ENCODE peak calls at places on chromosomes 13 and 19, in six cellular contexts. V is HL-60, Y is HCT116, Z is HepG2, F is GM23338, I is K562. A is an unnamed sample.

GRCh38 chr13:68481130-68481529 is 1251.0 kb upstream of the PCDH9 start:
- DNase-seq in Y (no peak), V (no peak), I (no peak), F (no peak), Z (peak; percentile 16), A (no peak)

GRCh38 chr19:45059258-45059965 is 16.9 kb downstream of the ZNF296 start:
- DNase-seq in I (peak; percentile 88), Y (peak; percentile 62), Z (peak; percentile 78), F (peak; percentile 96), V (no peak), A (peak; percentile 42)

GRCh38 chr13:28128926-28129325 is 9.4 kb upstream of the PAN3 start:
- DNase-seq in I (no peak), F (no peak), Z (no peak), Y (no peak), V (no peak), A (no peak)

GRCh38 chr13:33228645-33229445 is 56.7 kb downstream of the STARD13 start:
- DNase-seq in I (peak; percentile 32), F (peak; percentile 73), V (peak; percentile 8), Y (peak; percentile 26), Z (peak; percentile 62), A (no peak)

GRCh38 chr13:111336666-111337065 is 16.2 kb downstream of the TEX29 start:
- DNase-seq in V (no peak), Z (no peak), Y (no peak), I (no peak), F (no peak), A (no peak)

GRCh38 chr19:12485571-12485970 is 955 bp upstream of the ZNF709 start:
- DNase-seq in Z (peak; percentile 45), I (no peak), V (no peak), Y (no peak), F (peak; percentile 14), A (no peak)

GRCh38 chr19:7562646-7563393 is 27.3 kb downstream of the PNPLA6 start:
- DNase-seq in I (peak; percentile 56), F (peak; percentile 38), V (no peak), Y (no peak), Z (no peak), A (no peak)

GRCh38 chr13:27053235-27053884 is 118.3 kb downstream of the USP12 start:
- DNase-seq in Y (no peak), Z (no peak), F (no peak), I (peak; percentile 58), V (no peak), A (no peak)

GRCh38 chr19:28126499-28126898 is 1086.5 kb downstream of the UQCRFS1 start:
- DNase-seq in V (no peak), Z (no peak), Y (no peak), I (no peak), F (no peak), A (no peak)

GRCh38 chr13:110216006-110216402 is 91.0 kb downstream of the COL4A1 start:
- DNase-seq in F (no peak), I (no peak), Z (no peak), V (no peak), Y (no peak), A (no peak)

GRCh38 chr13:43865892-43866291 is 13.6 kb downstream of the CCDC122 start:
- DNase-seq in V (no peak), I (no peak), F (no peak), Z (no peak), Y (peak; percentile 43), A (no peak)

GRCh38 chr19:13173129-13173737 is 23.0 kb downstream of the IER2 start:
- DNase-seq in Y (no peak), Z (no peak), F (no peak), V (no peak), I (no peak), A (no peak)

GRCh38 chr19:49879243-49879960 is 1.9 kb downstream of the TBC1D17 start:
- DNase-seq in Z (no peak), Y (peak; percentile 71), F (no peak), I (no peak), V (peak; percentile 81), A (no peak)

GRCh38 chr19:4181053-4181508 is 1.3 kb downstream of the SIRT6 start:
- DNase-seq in F (no peak), Z (no peak), I (peak; percentile 85), V (no peak), Y (no peak), A (no peak)

GRCh38 chr19:12034610-12035009 is 869 bp downstream of the ZNF433 start:
- DNase-seq in F (peak; percentile 16), I (no peak), Y (no peak), Z (no peak), V (no peak), A (no peak)

GRCh38 chr19:3810708-3811355 is 24.7 kb upstream of the MATK start:
- DNase-seq in Y (no peak), Z (no peak), V (no peak), F (no peak), I (no peak), A (no peak)

GRCh38 chr13:114145256-114145655 is 12.8 kb upstream of the RASA3 start:
- DNase-seq in F (no peak), V (no peak), Y (no peak), I (no peak), Z (no peak), A (no peak)

DNA sequence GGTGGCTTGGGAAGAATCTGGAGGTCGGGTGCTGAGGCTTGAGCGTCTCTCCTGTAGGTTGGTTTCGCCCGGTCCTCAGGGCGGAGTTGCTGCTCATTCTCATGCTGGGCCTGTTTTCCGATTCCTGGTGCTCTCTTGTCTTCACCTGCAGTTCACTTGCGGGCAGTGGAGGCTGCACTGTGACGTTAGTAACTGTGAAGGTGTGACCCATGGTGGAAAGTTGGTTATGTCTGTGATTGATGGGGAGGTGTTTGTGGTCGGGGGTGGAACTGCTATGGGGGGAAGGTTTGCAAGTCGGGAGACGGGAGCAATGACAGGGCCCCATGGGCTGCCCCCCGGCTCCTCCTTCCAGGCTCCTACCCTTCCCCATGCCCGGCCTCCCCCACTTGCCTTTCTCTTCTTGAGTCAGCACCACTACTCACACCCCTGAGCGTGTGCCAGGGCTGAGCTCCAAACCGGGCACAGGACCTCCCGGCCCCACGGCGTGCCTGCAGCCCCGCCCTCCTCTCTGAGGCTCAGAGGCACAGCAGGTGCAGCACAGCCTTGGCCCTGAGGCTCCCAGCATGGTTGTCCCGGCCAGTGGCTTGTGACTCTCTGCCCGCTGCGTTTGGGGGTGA is 79.1 kb downstream of the ATP11A start:
- DNase-seq in V (no peak), Z (no peak), F (no peak), Y (no peak), I (no peak), A (no peak)
- TF ChIP-seq REST in V (no peak), Z (no peak), F (no peak), Y (no peak), I (no peak), A (no peak)

DNA sequence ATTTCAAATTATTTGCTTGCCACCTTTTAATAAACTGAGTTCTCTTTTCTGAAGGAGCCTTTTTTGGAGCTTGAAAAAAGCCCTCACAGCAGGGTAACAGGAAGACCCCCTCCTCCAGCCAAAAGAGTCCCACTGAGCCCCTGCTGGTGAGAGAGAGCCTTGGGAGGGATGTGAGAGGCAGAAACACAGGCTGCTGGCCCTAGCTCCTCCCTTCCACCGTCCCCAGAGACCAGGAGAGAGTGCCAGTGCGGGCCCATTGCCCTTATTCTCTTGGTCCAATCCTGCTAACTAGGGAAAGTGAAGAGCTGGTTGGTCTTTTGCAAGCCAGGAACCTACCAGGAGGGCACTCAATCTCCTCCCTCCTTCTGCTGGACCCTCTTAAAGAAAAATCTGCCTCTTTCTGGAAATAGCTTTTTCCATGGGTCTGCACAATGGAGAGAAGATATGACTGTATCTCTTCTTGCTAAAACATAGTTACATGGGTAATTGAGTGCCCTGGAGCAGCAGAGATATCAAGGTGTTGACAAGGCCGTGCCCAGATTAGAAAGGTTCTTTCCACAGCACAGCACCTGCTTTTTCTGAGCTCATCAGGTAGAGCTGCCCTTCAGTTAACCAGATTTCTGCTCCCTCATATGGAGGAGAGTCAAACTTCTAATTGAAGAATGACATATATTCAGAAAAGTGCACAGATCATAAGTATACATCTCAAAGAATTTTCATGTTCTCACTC is 113.9 kb downstream of the LRCH1 start:
- DNase-seq in V (no peak), I (no peak), F (peak; percentile 87), Y (no peak), Z (no peak), A (no peak)
- TF ChIP-seq CTCF in V (no peak), I (no peak), F (peak; percentile 40), Y (no peak), Z (no peak), A (no peak)

DNA sequence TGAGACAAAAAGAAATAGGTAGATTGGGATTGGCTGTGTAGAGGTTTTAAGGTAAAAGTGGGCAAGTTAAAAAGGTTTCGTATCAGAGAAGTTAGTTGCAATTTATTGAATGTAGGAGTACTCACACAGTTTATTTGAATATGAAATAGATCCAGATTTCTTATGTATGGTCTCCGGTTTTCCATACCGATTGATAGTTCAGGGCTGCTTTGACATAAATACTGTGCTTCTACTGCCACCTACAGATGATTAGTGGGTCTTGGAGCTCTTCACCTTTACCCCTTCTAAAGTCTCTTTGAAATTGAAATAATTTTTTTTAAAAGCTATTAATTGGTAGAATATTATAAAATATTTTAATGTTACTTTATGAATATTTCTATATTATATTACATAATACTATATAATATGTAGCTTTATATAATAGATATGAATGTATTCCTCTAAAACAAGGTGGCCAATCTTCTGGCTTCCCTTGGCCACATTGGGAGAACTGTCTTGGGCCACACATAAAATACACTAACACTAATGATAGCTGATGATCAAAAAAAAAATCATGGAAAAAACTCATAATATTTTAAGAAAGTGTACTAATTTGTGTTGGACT is 7.7 kb upstream of the GPR18 start:
- DNase-seq in Z (peak; percentile 46), I (peak; percentile 58), V (no peak), Y (peak; percentile 40), F (peak; percentile 70), A (peak; percentile 7)
- TF ChIP-seq REST in Z (no peak), I (no peak), V (no peak), Y (no peak), F (no peak), A (no peak)

GRCh38 chr19:51094696-51095279 is 12.1 kb upstream of the KLK14 start:
- DNase-seq in I (peak; percentile 56), F (peak; percentile 77), V (no peak), Y (no peak), Z (peak; percentile 13), A (no peak)
- TF ChIP-seq CTCF in I (peak; percentile 87), F (peak; percentile 78), V (peak; percentile 30), Y (peak; percentile 62), Z (peak; percentile 71), A (peak; percentile 82)